ENCODE peak calls at places on chromosomes 4 and X, in four cellular contexts. W, Z, L and I are unnamed samples.

GRCh38 chr4:69054578-69055200 is 41.6 kb upstream of the UGT2B7 start:
- DNase-seq in Z (no peak), W (peak), L (peak), I (no peak)

GRCh38 chr4:138310498-138310897 is 68.3 kb upstream of the SLC7A11 start:
- DNase-seq in Z (no peak), L (no peak), W (no peak), I (no peak)

GRCh38 chr4:138051157-138051556 is 191.0 kb downstream of the SLC7A11 start:
- DNase-seq in Z (no peak), L (peak), W (peak), I (no peak)

GRCh38 chr4:119783200-119783978 is 154.8 kb upstream of the PDE5A start:
- DNase-seq in Z (no peak), L (no peak), W (no peak), I (no peak)

GRCh38 chrX:16665089-16665488 is 15.1 kb downstream of the S100G start:
- DNase-seq in W (peak), L (peak), Z (no peak), I (no peak)

GRCh38 chr4:133084421-133084820 is 64.7 kb upstream of the PCDH10 start:
- DNase-seq in L (no peak), Z (no peak), W (no peak), I (no peak)

GRCh38 chrX:100289159-100289558 is 120.9 kb downstream of the PCDH19 start:
- DNase-seq in W (no peak), Z (no peak), L (no peak), I (no peak)

GRCh38 chrX:72282302-72282701 is 5.3 kb upstream of the RPS4X start:
- DNase-seq in W (no peak), Z (no peak), L (no peak), I (no peak)

GRCh38 chr4:109730294-109731051 is 603 bp upstream of the PLA2G12A start:
- DNase-seq in Z (peak), W (peak), L (peak), I (no peak)

GRCh38 chrX:45622538-45622937 is 421.9 kb upstream of the DIPK2B start:
- DNase-seq in W (no peak), L (no peak), Z (no peak), I (no peak)

GRCh38 chrX:42127563-42127962 is 204.2 kb upstream of the CASK start:
- DNase-seq in Z (no peak), L (no peak), W (no peak), I (no peak)

GRCh38 chrX:121254336-121254735 is 206.9 kb downstream of the GLUD2 start:
- DNase-seq in Z (no peak), L (no peak), W (no peak), I (no peak)

GRCh38 chr4:87399954-87400353 is 9.0 kb upstream of the HSD17B11 start:
- DNase-seq in W (no peak), L (no peak), Z (no peak), I (no peak)

GRCh38 chrX:69045616-69046345 is 119.5 kb downstream of the PJA1 start:
- DNase-seq in L (no peak), W (no peak), Z (peak), I (no peak)

GRCh38 chrX:19372170-19373033 is 28.7 kb downstream of the PDHA1 start:
- DNase-seq in Z (peak), W (peak), L (peak), I (peak)

GRCh38 chrX:133590703-133591505 is 175.6 kb upstream of the GPC4 start:
- DNase-seq in W (peak), L (no peak), Z (no peak), I (no peak)

GRCh38 chr4:71995297-71995696 is 36.5 kb upstream of the NPFFR2 start:
- DNase-seq in L (no peak), Z (no peak), W (no peak), I (no peak)

GRCh38 chr4:182265881-182266280 is 22.7 kb downstream of the TENM3 start:
- DNase-seq in Z (no peak), L (no peak), W (no peak), I (no peak)

GRCh38 chr4:107153956-107154355 is 117.8 kb upstream of the DKK2 start:
- DNase-seq in W (no peak), Z (no peak), L (no peak), I (no peak)

GRCh38 chr4:185578284-185578683 is 43.0 kb upstream of the PDLIM3 start:
- DNase-seq in Z (no peak), L (no peak), W (no peak), I (no peak)

GRCh38 chr4:185577592-185577940 is 42.3 kb upstream of the PDLIM3 start:
- DNase-seq in W (no peak), L (no peak), Z (no peak), I (no peak)

GRCh38 chr4:185573651-185574199 is 38.4 kb upstream of the PDLIM3 start:
- DNase-seq in W (peak), Z (no peak), L (peak), I (no peak)

GRCh38 chr4:185576314-185576713 is 41.0 kb upstream of the PDLIM3 start:
- DNase-seq in Z (no peak), W (no peak), L (no peak), I (no peak)

DNA sequence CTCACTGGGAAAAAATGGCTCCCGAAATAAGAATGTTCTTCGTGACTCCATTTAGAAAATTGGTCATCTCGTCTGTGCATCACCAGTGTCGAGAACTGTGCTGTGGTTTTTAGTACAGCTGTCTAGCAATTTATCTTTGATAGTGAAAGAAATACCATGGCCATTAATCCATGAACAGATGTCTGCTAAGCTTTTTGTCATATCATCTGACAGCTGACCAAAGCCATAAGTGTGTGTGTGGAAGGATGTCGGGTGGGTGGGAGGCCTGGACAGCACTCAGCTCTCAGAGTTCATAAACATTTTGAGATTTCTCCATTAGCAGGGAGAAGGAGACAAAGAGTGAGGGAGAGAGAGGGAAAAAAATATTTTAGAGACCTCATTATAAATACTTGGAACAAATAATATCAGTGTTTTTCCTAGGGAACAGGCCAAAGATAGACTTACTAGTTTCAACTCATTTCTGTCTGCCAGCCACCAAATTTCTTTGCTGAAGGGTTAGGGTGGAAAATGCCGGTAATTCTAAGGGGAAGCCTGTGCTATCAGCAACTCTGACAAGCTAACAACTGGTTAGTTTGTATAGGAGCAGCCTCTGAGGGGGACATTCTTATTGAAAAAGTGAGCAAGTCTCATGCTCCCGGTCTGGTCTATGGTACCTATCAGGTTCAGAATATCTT is 41.7 kb upstream of the PDLIM3 start:
- DNase-seq in Z (no peak), W (no peak), L (no peak), I (no peak)
- H3K27ac ChIP-seq in Z (peak), W (no peak), L (no peak), I (no peak)

GRCh38 chr4:173230077-173230476 is 61.5 kb downstream of the GALNT7 start:
- DNase-seq in W (no peak), L (no peak), Z (no peak), I (no peak)

GRCh38 chr4:173237152-173237551 is 68.5 kb downstream of the GALNT7 start:
- DNase-seq in Z (no peak), L (no peak), W (no peak), I (no peak)

GRCh38 chr4:173227753-173228152 is 59.1 kb downstream of the GALNT7 start:
- DNase-seq in Z (no peak), L (no peak), W (no peak), I (no peak)

GRCh38 chr4:173235050-173235449 is 66.4 kb downstream of the GALNT7 start:
- DNase-seq in Z (no peak), W (no peak), L (no peak), I (no peak)

DNA sequence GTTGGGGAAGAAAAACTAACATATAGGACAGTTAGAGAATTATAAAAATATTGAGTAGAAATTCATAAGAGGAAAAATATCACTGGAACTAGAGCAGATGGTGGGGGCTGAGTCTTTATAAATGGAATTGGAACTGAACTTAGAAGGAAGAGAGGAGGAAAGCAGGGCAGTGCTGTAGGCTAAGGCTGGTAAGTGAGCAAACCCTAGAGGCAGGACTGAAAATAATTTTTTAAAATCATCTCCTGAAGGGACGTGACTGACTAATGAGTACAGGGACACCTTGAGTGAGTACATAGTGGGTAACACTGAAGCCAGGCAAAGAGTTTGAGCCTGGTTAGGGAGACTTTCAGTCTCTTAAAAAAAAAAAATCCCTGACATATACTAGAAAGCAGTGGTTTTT is 63.3 kb downstream of the GALNT7 start:
- DNase-seq in Z (no peak), W (no peak), L (no peak), I (no peak)
- H3K4me3 ChIP-seq in Z (no peak), W (no peak), L (no peak), I (no peak)

GRCh38 chrX:109533005-109533404 is 3.6 kb upstream of the NXT2 start:
- DNase-seq in W (no peak), Z (no peak), L (no peak), I (no peak)
- H3K27ac ChIP-seq in W (no peak), Z (no peak), L (no peak), I (no peak)

GRCh38 chrX:136936183-136936549 is 55.6 kb upstream of the RBMX start:
- DNase-seq in W (no peak), Z (no peak), L (no peak), I (no peak)
- H3K4me3 ChIP-seq in W (no peak), Z (no peak), L (no peak), I (peak)

GRCh38 chr4:98512918-98513317 is 145.5 kb downstream of the TSPAN5 start:
- DNase-seq in L (no peak), W (no peak), Z (no peak), I (no peak)

GRCh38 chr4:98516441-98517323 is 141.7 kb downstream of the TSPAN5 start:
- DNase-seq in W (no peak), L (peak), Z (no peak), I (no peak)

GRCh38 chr4:98516042-98516440 is 142.4 kb downstream of the TSPAN5 start:
- DNase-seq in W (peak), Z (no peak), L (peak), I (no peak)

GRCh38 chr4:98517444-98518021 is 140.9 kb downstream of the TSPAN5 start:
- DNase-seq in W (peak), L (peak), Z (no peak), I (no peak)

GRCh38 chr4:98514930-98515809 is 143.2 kb downstream of the TSPAN5 start:
- DNase-seq in Z (no peak), L (peak), W (no peak), I (no peak)
- H3K27ac ChIP-seq in Z (no peak), L (peak), W (peak), I (no peak)

DNA sequence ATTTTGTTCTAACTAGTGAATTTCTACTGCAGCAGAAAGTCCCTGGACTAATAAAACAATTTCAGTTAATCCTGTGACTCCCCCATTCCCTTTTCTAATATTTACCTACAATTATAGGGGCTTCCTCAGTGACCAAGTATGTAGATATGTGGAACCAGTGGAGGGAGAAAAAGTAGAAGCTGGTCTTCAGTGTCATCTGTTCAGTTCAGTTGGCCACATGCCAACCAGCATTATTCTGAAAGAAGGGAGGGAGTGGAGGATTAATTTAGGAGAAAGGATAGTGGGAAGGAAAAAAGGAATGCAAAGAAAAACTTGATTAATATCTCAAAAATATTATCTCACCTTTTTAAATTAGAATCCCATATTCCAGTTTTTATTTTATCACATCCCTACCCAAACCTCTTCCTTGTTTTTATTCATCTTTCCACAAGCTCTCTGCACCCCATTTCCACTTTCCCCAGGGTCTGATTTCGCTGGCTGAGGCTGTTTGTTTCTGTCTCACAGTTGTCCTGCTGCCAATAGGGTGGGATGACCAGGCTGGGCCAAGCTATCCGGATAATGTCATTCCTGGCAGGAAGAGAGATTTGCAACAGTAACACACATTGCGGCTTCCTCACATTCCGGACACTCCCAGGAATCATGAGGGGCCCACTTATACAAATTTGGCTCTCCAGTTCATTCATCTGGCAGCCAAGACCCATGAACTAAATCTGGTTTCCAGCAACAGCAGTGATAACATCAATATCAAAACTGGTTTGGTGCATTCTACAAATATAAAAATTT is 24.6 kb upstream of the ANTXR2 start:
- DNase-seq in Z (no peak), W (peak), L (peak), I (no peak)
- H3K4me3 ChIP-seq in Z (no peak), W (no peak), L (no peak), I (no peak)

DNA sequence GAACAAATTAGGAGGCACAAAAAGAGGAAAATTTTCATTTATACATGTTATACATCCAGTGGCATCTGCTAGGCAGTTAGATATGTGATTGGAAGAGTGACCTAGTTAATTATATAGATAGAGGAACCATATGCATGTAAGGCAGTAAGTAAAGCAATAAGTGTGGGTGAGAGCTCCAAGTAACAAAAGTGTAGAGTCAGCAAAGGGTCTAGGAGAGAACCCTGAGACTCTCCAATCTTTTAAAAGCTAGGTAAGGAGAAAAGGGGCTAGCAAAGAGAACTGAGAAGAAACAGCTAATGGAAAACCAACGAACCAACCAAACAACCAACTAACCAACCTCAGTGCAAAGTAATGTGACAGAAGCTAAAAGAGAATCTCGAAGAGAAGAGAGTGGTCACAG is 3.8 kb upstream of the CFAP299 start:
- DNase-seq in W (no peak), L (no peak), Z (no peak), I (no peak)
- H3K27ac ChIP-seq in W (no peak), L (no peak), Z (no peak), I (no peak)

GRCh38 chr4:153537493-153537960 is 71.4 kb downstream of the TMEM131L start:
- DNase-seq in Z (no peak), L (no peak), W (no peak), I (no peak)

GRCh38 chr4:153541426-153542096 is 75.4 kb downstream of the TMEM131L start:
- DNase-seq in W (peak), L (peak), Z (no peak), I (no peak)

GRCh38 chr4:153542131-153542530 is 76.0 kb downstream of the TMEM131L start:
- DNase-seq in L (no peak), Z (no peak), W (no peak), I (no peak)

GRCh38 chr4:153538408-153539057 is 72.4 kb downstream of the TMEM131L start:
- DNase-seq in L (no peak), Z (no peak), W (no peak), I (no peak)

GRCh38 chr4:153539058-153539826 is 73.1 kb downstream of the TMEM131L start:
- DNase-seq in Z (no peak), L (no peak), W (no peak), I (no peak)
- H3K4me3 ChIP-seq in Z (no peak), L (peak), W (no peak), I (no peak)

GRCh38 chr4:105171912-105172311 is 25.2 kb downstream of the TET2 start:
- DNase-seq in L (no peak), W (no peak), Z (no peak), I (no peak)
- H3K27ac ChIP-seq in L (no peak), W (no peak), Z (no peak), I (no peak)

GRCh38 chrX:40434947-40435346 is 145.8 kb upstream of the ATP6AP2 start:
- DNase-seq in Z (no peak), L (no peak), W (no peak), I (no peak)
- H3K4me3 ChIP-seq in Z (no peak), L (no peak), W (no peak), I (no peak)